ENCODE peak calls at places on chromosome 21, in six cellular contexts. V is AG08396, L is neuronal stem cell, H is fibroblast of lung, P is right cardiac atrium, B is T47D. S is an unnamed sample.
A peak's percentile ranks its signal among the peaks of the same experiment; 100 is the strongest.

GRCh38 chr21:16205527-16205926 is 475.7 kb downstream of the USP25 start:
- DNase-seq in L (no peak), B (no peak), P (no peak), V (no peak), H (no peak), S (no peak)

GRCh38 chr21:34186119-34186719 is 112.8 kb downstream of the MRPS6 start:
- DNase-seq in L (no peak), B (no peak), V (no peak), H (no peak), P (no peak), S (no peak)

GRCh38 chr21:45724345-45724961 is 80.9 kb downstream of the PCBP3 start:
- DNase-seq in P (peak; percentile 74), V (no peak), H (no peak), B (no peak), L (no peak), S (peak; percentile 57)

GRCh38 chr21:21481238-21481637 is 483.0 kb downstream of the NCAM2 start:
- DNase-seq in V (no peak), L (no peak), H (peak; percentile 71), B (no peak), P (no peak), S (no peak)

GRCh38 chr21:41481191-41481590 is 26.8 kb downstream of the TMPRSS2 start:
- DNase-seq in B (no peak), H (peak; percentile 30), V (no peak), P (no peak), L (no peak), S (peak; percentile 88)

GRCh38 chr21:34887729-34888568 is 161.2 kb downstream of the RUNX1 start:
- DNase-seq in B (peak; percentile 69), V (peak; percentile 93), L (no peak), P (peak; percentile 81), H (peak; percentile 94), S (peak; percentile 99)

GRCh38 chr21:17495680-17496079 is 17.2 kb upstream of the CXADR start:
- DNase-seq in H (peak; percentile 19), B (no peak), L (no peak), V (no peak), P (no peak), S (no peak)

GRCh38 chr21:44509539-44509938 is 30.5 kb downstream of the KRTAP10-1 start:
- DNase-seq in P (peak; percentile 91), B (peak; percentile 92), V (peak; percentile 55), L (no peak), H (no peak), S (peak; percentile 95)

GRCh38 chr21:42404534-42404933 is 832 bp downstream of the UBASH3A start:
- DNase-seq in L (no peak), H (no peak), B (no peak), P (no peak), V (no peak), S (no peak)

GRCh38 chr21:42580076-42580792 is 66.6 kb downstream of the SLC37A1 start:
- DNase-seq in P (no peak), V (no peak), L (no peak), B (no peak), H (no peak), S (peak; percentile 66)

GRCh38 chr21:32771134-32771523 is 426 bp downstream of the PAXBP1 start:
- DNase-seq in B (no peak), V (peak; percentile 74), P (peak; percentile 81), L (no peak), H (peak; percentile 63), S (peak; percentile 85)

GRCh38 chr21:35488941-35489340 is 439.8 kb upstream of the RUNX1 start:
- DNase-seq in B (no peak), V (no peak), H (no peak), L (no peak), P (no peak), S (no peak)

GRCh38 chr21:15283789-15284188 is 219.0 kb upstream of the NRIP1 start:
- DNase-seq in B (no peak), H (no peak), L (no peak), P (no peak), V (no peak), S (peak; percentile 32)

GRCh38 chr21:33373451-33373850 is 29.8 kb upstream of the IFNGR2 start:
- DNase-seq in V (no peak), H (no peak), P (no peak), B (no peak), L (no peak), S (peak; percentile 15)

GRCh38 chr21:33856893-33857527 is 58.6 kb downstream of the ATP5PO start:
- DNase-seq in B (no peak), H (no peak), L (no peak), P (no peak), V (no peak), S (no peak)

GRCh38 chr21:42063206-42063577 is 7.9 kb upstream of the UMODL1 start:
- DNase-seq in V (no peak), H (no peak), P (peak; percentile 63), B (no peak), L (no peak), S (peak; percentile 85)

GRCh38 chr21:41725421-41726021 is 41.3 kb downstream of the RIPK4 start:
- DNase-seq in L (no peak), V (no peak), P (no peak), H (no peak), B (no peak), S (peak; percentile 59)

GRCh38 chr21:45385549-45386050 is 19.4 kb upstream of the COL18A1 start:
- DNase-seq in B (no peak), P (peak; percentile 46), H (no peak), L (no peak), V (no peak), S (no peak)

GRCh38 chr21:43757601-43758000 is 18.5 kb downstream of the CSTB start:
- DNase-seq in L (no peak), V (no peak), H (no peak), B (no peak), P (peak; percentile 69), S (no peak)

GRCh38 chr21:33687634-33688033 is 45.3 kb downstream of the ITSN1 start:
- DNase-seq in B (no peak), V (no peak), H (no peak), P (no peak), L (no peak), S (no peak)

GRCh38 chr21:38525454-38525853 is 27.2 kb upstream of the ERG start:
- DNase-seq in L (no peak), B (no peak), H (no peak), P (no peak), V (no peak), S (no peak)

GRCh38 chr21:35282944-35283343 is 233.8 kb upstream of the RUNX1 start:
- DNase-seq in L (no peak), H (no peak), P (no peak), B (no peak), V (no peak), S (no peak)

GRCh38 chr21:31752352-31752751 is 20.4 kb upstream of the SCAF4 start:
- DNase-seq in V (peak; percentile 28), L (no peak), P (no peak), B (no peak), H (no peak), S (no peak)

GRCh38 chr21:36698160-36699025 is 522 bp upstream of the SIM2 start:
- DNase-seq in H (no peak), P (no peak), B (peak; percentile 69), V (peak; percentile 17), L (peak; percentile 40), S (peak; percentile 94)

GRCh38 chr21:41926068-41926806 is 27.6 kb downstream of the C2CD2 start:
- DNase-seq in L (no peak), B (peak; percentile 60), V (peak; percentile 61), H (peak; percentile 78), P (no peak), S (peak; percentile 76)

GRCh38 chr21:31727181-31727580 is 4.7 kb downstream of the SCAF4 start:
- DNase-seq in V (no peak), B (no peak), L (no peak), P (no peak), H (no peak), S (no peak)

GRCh38 chr21:17386498-17386897 is 126.3 kb upstream of the CXADR start:
- DNase-seq in B (no peak), L (no peak), P (no peak), V (no peak), H (no peak), S (no peak)

GRCh38 chr21:45562401-45562800 is 20.2 kb upstream of the SLC19A1 start:
- DNase-seq in V (no peak), L (no peak), H (no peak), P (no peak), B (no peak), S (no peak)

GRCh38 chr21:33332143-33332542 is 7.4 kb downstream of the IFNAR1 start:
- DNase-seq in V (no peak), H (no peak), B (no peak), P (no peak), L (no peak), S (no peak)

GRCh38 chr21:36491191-36491916 is 11.4 kb upstream of the CLDN14 start:
- DNase-seq in L (peak; percentile 18), P (no peak), B (no peak), V (no peak), H (no peak), S (no peak)

GRCh38 chr21:44424608-44425306 is 30.6 kb upstream of the LRRC3 start:
- DNase-seq in P (peak; percentile 40), B (no peak), V (no peak), H (no peak), L (no peak), S (peak; percentile 68)

GRCh38 chr21:39096754-39097153 is 86.5 kb downstream of the PSMG1 start:
- DNase-seq in H (no peak), B (no peak), V (no peak), P (no peak), L (no peak), S (no peak)

GRCh38 chr21:41195311-41195710 is 27.4 kb downstream of the BACE2 start:
- DNase-seq in L (no peak), P (no peak), H (no peak), B (no peak), V (no peak), S (peak; percentile 48)

GRCh38 chr21:38955495-38955894 is 149.8 kb downstream of the ETS2 start:
- DNase-seq in B (no peak), L (no peak), P (peak; percentile 70), V (peak; percentile 60), H (peak; percentile 61), S (no peak)

GRCh38 chr21:33425825-33426224 is 22.6 kb downstream of the IFNGR2 start:
- DNase-seq in V (no peak), B (no peak), L (no peak), P (no peak), H (no peak), S (no peak)